ENCODE peak calls at places on chromosomes 16 and 17, in nine cellular contexts. B is tibial nerve; K is HCT116; T is endodermal cell; V is CD8-positive, alpha-beta T cell; F is psoas muscle; O is HFF-Myc; A is SK-N-SH; L is CD4-positive, alpha-beta T cell. D is an unnamed sample.

GRCh38 chr17:81966343-81967243 is 5.6 kb upstream of the NOTUM start:
- DNase-seq in B (no peak), K (no peak), T (peak), V (no peak), F (peak), O (no peak), A (peak), L (no peak), D (no peak)

GRCh38 chr17:71464241-71464640 is 656.6 kb upstream of the SOX9 start:
- DNase-seq in B (no peak), K (no peak), T (no peak), V (no peak), F (no peak), O (no peak), A (no peak), L (no peak), D (no peak)

GRCh38 chr16:20023190-20023589 is 50.5 kb downstream of the GPR139 start:
- DNase-seq in B (no peak), K (no peak), T (peak), V (no peak), F (no peak), O (no peak), A (no peak), L (no peak), D (no peak)

GRCh38 chr16:69827527-69827926 is 65.4 kb downstream of the WWP2 start:
- DNase-seq in B (no peak), K (no peak), T (no peak), V (no peak), F (no peak), O (no peak), A (peak), L (no peak), D (no peak)

GRCh38 chr16:50326835-50327465 is 41.8 kb downstream of the BRD7 start:
- DNase-seq in B (no peak), K (peak), T (peak), V (peak), F (no peak), O (no peak), A (no peak), L (peak), D (no peak)

GRCh38 chr16:54291981-54292487 is 5.4 kb upstream of the IRX3 start:
- DNase-seq in B (no peak), K (no peak), T (no peak), V (no peak), F (no peak), O (no peak), A (no peak), L (no peak), D (no peak)

GRCh38 chr16:27532088-27532810 is 17.5 kb downstream of the GTF3C1 start:
- DNase-seq in B (no peak), K (no peak), T (no peak), V (no peak), F (no peak), O (no peak), A (no peak), L (no peak), D (no peak)

GRCh38 chr17:49456172-49456965 is 38.7 kb upstream of the NGFR start:
- DNase-seq in B (no peak), K (no peak), T (no peak), V (no peak), F (no peak), O (peak), A (no peak), L (no peak), D (no peak)

GRCh38 chr16:49354991-49355390 is 18.6 kb upstream of the C16orf78 start:
- DNase-seq in B (no peak), K (no peak), T (no peak), V (no peak), F (no peak), O (no peak), A (no peak), L (no peak), D (no peak)

GRCh38 chr17:82104797-82105416 is 6.9 kb upstream of the FASN start:
- DNase-seq in B (no peak), K (no peak), T (no peak), V (no peak), F (no peak), O (no peak), A (no peak), L (no peak), D (no peak)

GRCh38 chr17:17765359-17765758 is 71.4 kb downstream of the SREBF1 start:
- DNase-seq in B (no peak), K (no peak), T (no peak), V (no peak), F (no peak), O (no peak), A (no peak), L (no peak), D (no peak)

GRCh38 chr17:50213026-50214015 is 11.9 kb upstream of the COL1A1 start:
- DNase-seq in B (no peak), K (no peak), T (peak), V (peak), F (no peak), O (no peak), A (peak), L (no peak), D (no peak)

GRCh38 chr17:7220593-7221280 is 999 bp downstream of the ACADVL start:
- DNase-seq in B (no peak), K (no peak), T (peak), V (peak), F (peak), O (no peak), A (peak), L (peak), D (peak)

GRCh38 chr16:67029249-67030096 is 524 bp downstream of the CBFB start:
- DNase-seq in B (peak), K (no peak), T (peak), V (peak), F (peak), O (no peak), A (peak), L (peak), D (peak)

GRCh38 chr17:80870401-80870800 is 121.2 kb upstream of the CHMP6 start:
- DNase-seq in B (no peak), K (no peak), T (no peak), V (no peak), F (peak), O (no peak), A (no peak), L (no peak), D (no peak)

GRCh38 chr17:30808785-30809286 is 15.7 kb downstream of the CRLF3 start:
- DNase-seq in B (no peak), K (no peak), T (no peak), V (no peak), F (no peak), O (no peak), A (no peak), L (no peak), D (no peak)

GRCh38 chr16:19595043-19595767 is 39.7 kb downstream of the VPS35L start:
- DNase-seq in B (no peak), K (no peak), T (no peak), V (no peak), F (no peak), O (peak), A (peak), L (no peak), D (no peak)

GRCh38 chr16:728890-729744 is 2.2 kb downstream of the HAGHL start:
- DNase-seq in B (no peak), K (no peak), T (peak), V (no peak), F (peak), O (no peak), A (peak), L (no peak), D (no peak)

GRCh38 chr16:11572301-11572995 is 14.3 kb downstream of the LITAF start:
- DNase-seq in B (no peak), K (no peak), T (peak), V (peak), F (peak), O (no peak), A (no peak), L (no peak), D (no peak)

GRCh38 chr16:80947708-80948615 is 58.7 kb downstream of the CMC2 start:
- DNase-seq in B (no peak), K (no peak), T (no peak), V (no peak), F (no peak), O (no peak), A (no peak), L (no peak), D (no peak)

GRCh38 chr16:28181557-28181914 is 30.2 kb downstream of the XPO6 start:
- DNase-seq in B (no peak), K (peak), T (peak), V (no peak), F (no peak), O (peak), A (no peak), L (no peak), D (no peak)

GRCh38 chr16:11016993-11017392 is 72.6 kb downstream of the CLEC16A start:
- DNase-seq in B (no peak), K (peak), T (no peak), V (peak), F (peak), O (no peak), A (no peak), L (peak), D (no peak)

GRCh38 chr17:70622382-70623260 is 453.3 kb downstream of the KCNJ2 start:
- DNase-seq in B (no peak), K (peak), T (peak), V (no peak), F (peak), O (no peak), A (peak), L (no peak), D (no peak)

GRCh38 chr16:4511441-4512082 is 27.0 kb downstream of the CDIP1 start:
- DNase-seq in B (no peak), K (no peak), T (peak), V (no peak), F (no peak), O (no peak), A (peak), L (no peak), D (no peak)

GRCh38 chr16:85479972-85480726 is 133.0 kb upstream of the GSE1 start:
- DNase-seq in B (no peak), K (no peak), T (peak), V (no peak), F (no peak), O (no peak), A (no peak), L (no peak), D (peak)

GRCh38 chr16:15856901-15857778 is at the start of gene MYH11:
- DNase-seq in B (no peak), K (no peak), T (peak), V (no peak), F (no peak), O (no peak), A (peak), L (no peak), D (no peak)

GRCh38 chr16:63613701-63614100 is 1508.2 kb downstream of the CDH11 start:
- DNase-seq in B (no peak), K (no peak), T (no peak), V (no peak), F (no peak), O (peak), A (no peak), L (no peak), D (no peak)

GRCh38 chr17:14856156-14856555 is 409.0 kb downstream of the PMP22 start:
- DNase-seq in B (no peak), K (no peak), T (no peak), V (no peak), F (no peak), O (no peak), A (no peak), L (no peak), D (no peak)

GRCh38 chr17:22518185-22518584 is 825.9 kb downstream of the KCNJ18 start:
- DNase-seq in B (no peak), K (no peak), T (no peak), V (no peak), F (no peak), O (no peak), A (no peak), L (no peak), D (no peak)
- TF ChIP-seq CTCF in B (no peak), K (no peak), T (no peak), V (no peak), F (no peak), O (no peak), A (no peak), L (no peak), D (no peak)

DNA sequence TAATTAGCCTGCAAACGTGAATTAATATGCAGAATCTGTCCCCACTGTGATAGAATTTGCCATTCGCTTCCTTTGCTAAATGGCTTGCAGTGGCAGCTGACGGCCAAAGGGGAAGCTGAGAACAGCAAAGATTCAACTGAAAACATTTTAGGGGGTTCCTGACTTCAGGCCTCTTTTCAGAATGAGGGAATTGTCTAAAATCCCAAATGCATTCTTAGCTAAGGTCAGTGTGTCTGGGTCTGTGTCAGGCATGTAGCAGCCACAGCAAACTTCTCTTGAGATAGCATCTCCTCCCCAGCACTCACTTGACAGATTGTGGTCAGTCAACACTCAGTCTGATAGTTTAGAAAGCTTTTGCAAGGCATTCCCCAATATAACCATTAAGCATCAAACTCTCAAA is 701.1 kb downstream of the WWOX start:
- DNase-seq in B (no peak), K (no peak), T (no peak), V (no peak), F (no peak), O (no peak), A (no peak), L (no peak), D (no peak)
- TF ChIP-seq CTCF in B (no peak), K (no peak), T (peak), V (no peak), F (no peak), O (no peak), A (no peak), L (no peak), D (no peak)

DNA sequence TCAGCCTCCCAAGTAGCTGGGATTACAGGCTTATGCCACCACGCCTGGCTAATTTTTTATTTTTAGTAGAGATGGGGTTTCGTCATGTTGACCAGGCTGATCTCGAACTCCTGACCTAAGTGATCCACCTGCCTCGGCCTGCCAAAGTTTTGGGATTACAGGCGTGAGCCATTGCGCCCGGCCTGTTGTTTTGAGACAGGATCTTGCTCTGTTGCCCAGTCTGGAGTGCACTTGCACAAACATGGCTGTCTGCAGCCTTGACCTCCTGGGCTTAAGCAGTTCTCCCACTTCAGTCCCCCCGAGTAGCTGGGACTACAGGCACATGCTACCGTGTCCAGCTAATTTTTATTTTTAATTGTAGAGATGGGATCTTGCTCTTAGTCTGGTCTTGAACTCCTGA is 8.9 kb downstream of the IST1 start:
- DNase-seq in B (no peak), K (no peak), T (no peak), V (no peak), F (no peak), O (no peak), A (no peak), L (no peak), D (no peak)
- TF ChIP-seq CTCF in B (no peak), K (no peak), T (no peak), V (no peak), F (no peak), O (no peak), A (no peak), L (no peak), D (no peak)

DNA sequence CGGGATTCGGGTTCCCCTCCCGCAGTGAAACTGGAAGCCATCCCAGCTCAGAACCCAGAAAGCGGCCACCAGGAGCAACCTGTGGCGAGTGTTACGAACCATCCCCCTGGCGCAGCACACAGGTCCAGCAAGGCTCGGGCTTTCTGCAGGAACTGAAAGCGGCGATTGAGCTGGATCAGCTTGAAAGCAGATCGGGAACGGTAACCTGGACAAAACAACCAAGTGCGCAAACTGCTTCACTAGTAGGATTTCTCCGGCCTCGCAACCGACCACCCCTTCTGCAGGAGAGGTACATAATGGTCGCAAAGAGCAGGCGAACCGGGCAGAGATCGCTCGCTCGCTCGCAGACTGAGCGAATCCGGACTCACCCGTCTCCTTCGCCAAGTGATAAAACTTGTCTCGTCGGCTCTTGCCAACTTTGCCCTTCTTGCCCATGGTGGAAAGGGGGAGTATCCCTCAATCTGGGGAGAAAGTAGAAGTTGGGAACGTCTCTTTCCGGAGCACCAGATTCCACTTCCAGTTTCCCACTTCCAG is 696 bp upstream of the PSMC5 start:
- DNase-seq in B (no peak), K (no peak), T (peak), V (no peak), F (no peak), O (no peak), A (peak), L (no peak), D (peak)
- TF ChIP-seq CTCF in B (no peak), K (no peak), T (peak), V (no peak), F (no peak), O (no peak), A (no peak), L (no peak), D (no peak)

GRCh38 chr17:33925650-33926049 is 329.4 kb upstream of the CCL2 start:
- DNase-seq in B (no peak), K (no peak), T (no peak), V (no peak), F (no peak), O (no peak), A (no peak), L (no peak), D (no peak)

GRCh38 chr17:33924105-33924504 is 331.0 kb upstream of the CCL2 start:
- DNase-seq in B (no peak), K (no peak), T (no peak), V (no peak), F (no peak), O (no peak), A (no peak), L (no peak), D (no peak)

GRCh38 chr17:33929181-33929724 is 325.8 kb upstream of the CCL2 start:
- DNase-seq in B (no peak), K (no peak), T (peak), V (no peak), F (no peak), O (no peak), A (no peak), L (no peak), D (no peak)

GRCh38 chr17:33922971-33923370 is 332.1 kb upstream of the CCL2 start:
- DNase-seq in B (no peak), K (no peak), T (no peak), V (no peak), F (no peak), O (no peak), A (no peak), L (no peak), D (no peak)

DNA sequence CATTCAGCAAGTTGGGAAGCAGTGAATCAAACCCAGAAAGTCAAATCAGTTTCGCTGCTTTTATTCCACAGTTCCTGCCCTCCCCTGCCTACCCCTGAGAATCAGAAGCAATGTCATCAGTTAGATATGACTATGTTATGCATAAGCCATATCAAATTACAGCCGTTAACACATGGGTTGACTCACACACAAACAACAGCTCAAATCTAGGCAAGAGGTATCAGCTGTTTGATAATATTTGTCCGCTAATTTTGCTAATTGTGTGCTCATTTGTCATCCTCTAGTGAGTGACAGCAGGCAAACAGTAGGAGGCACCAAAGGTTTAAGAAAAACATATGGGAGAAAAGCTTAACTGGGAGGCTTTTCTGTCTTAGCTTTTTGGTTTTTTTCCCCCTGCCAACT is 327.4 kb upstream of the CCL2 start:
- DNase-seq in B (no peak), K (no peak), T (no peak), V (no peak), F (no peak), O (no peak), A (peak), L (no peak), D (no peak)
- TF ChIP-seq CTCF in B (no peak), K (no peak), T (peak), V (no peak), F (no peak), O (no peak), A (peak), L (no peak), D (no peak)

GRCh38 chr17:74963656-74964055 is 8.9 kb downstream of the HID1 start:
- DNase-seq in B (no peak), K (no peak), T (peak), V (no peak), F (no peak), O (no peak), A (no peak), L (no peak), D (no peak)
- TF ChIP-seq CTCF in B (no peak), K (peak), T (peak), V (no peak), F (no peak), O (no peak), A (peak), L (no peak), D (no peak)

GRCh38 chr17:3011891-3012290 is 51.5 kb downstream of the OR1D5 start:
- DNase-seq in B (no peak), K (no peak), T (peak), V (no peak), F (peak), O (no peak), A (no peak), L (no peak), D (no peak)
- TF ChIP-seq CTCF in B (no peak), K (no peak), T (no peak), V (no peak), F (no peak), O (no peak), A (no peak), L (no peak), D (no peak)

DNA sequence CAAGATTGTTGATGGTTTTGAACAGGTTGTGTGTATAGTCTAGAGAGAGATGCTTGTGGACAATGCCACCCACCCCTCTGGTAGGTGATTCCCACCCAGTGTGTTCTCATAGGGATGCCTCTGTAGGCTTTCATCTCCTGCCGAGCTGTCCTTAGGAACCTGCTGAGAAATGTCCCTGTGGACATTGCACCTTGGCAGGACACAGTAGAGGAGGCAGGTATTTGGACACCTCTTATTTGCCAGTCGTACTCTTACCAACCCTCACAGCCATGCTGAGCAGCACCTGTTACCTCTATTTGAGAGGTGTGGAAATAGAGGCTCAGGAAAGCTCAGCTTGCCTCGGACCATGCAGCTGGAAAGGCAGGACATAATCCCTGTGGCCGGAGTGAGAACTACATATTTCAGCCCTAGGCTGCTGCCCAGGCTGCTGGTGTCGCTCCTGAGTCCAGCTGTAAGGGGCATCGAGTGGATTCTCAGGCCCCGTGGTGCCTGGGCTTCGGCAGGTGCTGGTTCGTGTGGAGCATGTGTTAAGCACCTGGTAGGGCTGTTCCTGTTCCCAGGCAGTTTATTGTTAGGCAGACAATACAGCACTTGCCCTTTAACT is 33.3 kb downstream of the EPN2 start:
- DNase-seq in B (no peak), K (no peak), T (peak), V (no peak), F (no peak), O (no peak), A (no peak), L (no peak), D (no peak)
- TF ChIP-seq CTCF in B (no peak), K (peak), T (peak), V (no peak), F (no peak), O (peak), A (no peak), L (no peak), D (no peak)